ENCODE peak calls at places on chromosomes 5 and 9, in four cellular contexts. V is lung, G is cardiac fibroblast, K is K562. R is an unnamed sample.

GRCh38 chr5:64516216-64516615 is 10.4 kb downstream of the RGS7BP start:
- DNase-seq in V (no peak), G (no peak), K (no peak), R (no peak)

GRCh38 chr5:76787237-76787636 is 31.6 kb upstream of the F2RL1 start:
- DNase-seq in V (no peak), G (peak; percentile 100), K (no peak), R (no peak)

GRCh38 chr5:143108498-143109128 is 294.9 kb downstream of the NR3C1 start:
- DNase-seq in V (peak; percentile 61), G (no peak), K (no peak), R (no peak)

GRCh38 chr5:159724283-159724682 is 192.0 kb upstream of the ADRA1B start:
- DNase-seq in V (no peak), G (no peak), K (no peak), R (no peak)

GRCh38 chr5:139644646-139645494 is 3.3 kb upstream of the CXXC5 start:
- DNase-seq in V (no peak), G (no peak), K (no peak), R (no peak)

GRCh38 chr5:101271416-101271815 is 368.3 kb upstream of the ST8SIA4 start:
- DNase-seq in V (no peak), G (no peak), K (no peak), R (no peak)

GRCh38 chr9:12819436-12820185 is 44.8 kb downstream of the LURAP1L start:
- DNase-seq in V (no peak), G (no peak), K (peak; percentile 11), R (peak; percentile 45)

GRCh38 chr9:82021198-82021597 is 32.6 kb downstream of the SPATA31D1 start:
- DNase-seq in V (no peak), G (peak; percentile 67), K (no peak), R (no peak)

GRCh38 chr5:136525546-136525945 is 160.2 kb upstream of the TRPC7 start:
- DNase-seq in V (no peak), G (no peak), K (no peak), R (no peak)

GRCh38 chr9:28547469-28547981 is 974.2 kb upstream of the C9orf72 start:
- DNase-seq in V (no peak), G (no peak), K (no peak), R (no peak)

GRCh38 chr9:124292696-124293593 is 35.2 kb downstream of the NEK6 start:
- DNase-seq in V (no peak), G (no peak), K (no peak), R (no peak)

GRCh38 chr9:124293712-124294504 is 36.2 kb downstream of the NEK6 start:
- DNase-seq in V (no peak), G (peak; percentile 41), K (no peak), R (no peak)

GRCh38 chr9:124290743-124291554 is 33.2 kb downstream of the NEK6 start:
- DNase-seq in V (no peak), G (no peak), K (no peak), R (peak; percentile 79)

GRCh38 chr9:124290053-124290581 is 32.4 kb downstream of the NEK6 start:
- DNase-seq in V (no peak), G (no peak), K (no peak), R (peak; percentile 74)

GRCh38 chr9:124291801-124292396 is 34.1 kb downstream of the NEK6 start:
- DNase-seq in V (no peak), G (no peak), K (no peak), R (peak; percentile 89)
- TF ChIP-seq CTCF in V (no peak), G (no peak), K (no peak), R (peak; percentile 24)

GRCh38 chr9:123928471-123929176 is 1.3 kb downstream of the DENND1A start:
- DNase-seq in V (no peak), G (peak; percentile 35), K (peak; percentile 54), R (peak; percentile 63)

GRCh38 chr9:123925820-123926219 is 4.1 kb downstream of the DENND1A start:
- DNase-seq in V (no peak), G (no peak), K (no peak), R (no peak)

GRCh38 chr9:123926986-123927385 is 2.9 kb downstream of the DENND1A start:
- DNase-seq in V (no peak), G (no peak), K (no peak), R (no peak)

GRCh38 chr9:123929177-123929869 is 603 bp downstream of the DENND1A start:
- DNase-seq in V (no peak), G (no peak), K (peak; percentile 53), R (peak; percentile 66)

DNA sequence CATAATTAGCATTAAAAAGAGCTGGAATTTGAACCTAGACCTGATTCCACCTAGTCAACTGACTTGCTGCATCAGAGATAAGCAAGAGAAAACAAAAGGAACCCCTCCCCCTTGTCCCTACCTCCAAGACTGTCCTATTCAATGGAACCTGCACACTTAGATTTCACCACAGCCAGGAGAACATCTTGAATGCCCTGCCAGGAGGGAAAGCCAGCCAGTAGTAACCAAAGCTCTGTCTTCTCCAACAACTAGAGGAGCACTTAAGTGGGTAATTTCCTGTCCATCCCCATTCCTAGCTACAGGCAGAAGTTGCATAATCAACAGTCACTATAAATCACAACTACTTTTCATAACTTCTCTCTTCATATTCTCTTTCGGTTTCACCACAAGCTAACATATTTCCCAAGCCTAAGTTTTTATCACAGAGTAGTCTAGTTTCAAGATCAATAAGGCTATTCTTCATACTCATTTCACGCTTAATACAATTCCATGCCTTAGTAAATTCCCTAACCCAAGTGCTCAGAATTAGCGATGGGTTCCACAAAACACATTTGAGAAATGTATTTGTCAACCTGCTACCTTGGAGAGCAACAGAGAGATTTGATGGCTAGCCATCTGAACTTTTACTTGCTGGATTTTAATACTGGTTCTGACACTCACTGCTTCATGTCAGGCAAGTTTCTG is 2.2 kb downstream of the DENND1A start:
- DNase-seq in V (no peak), G (peak; percentile 65), K (peak; percentile 28), R (peak; percentile 59)
- H3K4me3 ChIP-seq in V (no peak overlapping the region), G (no peak overlapping the region), K (peak overlapping the region; percentile 72), R (peak overlapping the region; percentile 91)

DNA sequence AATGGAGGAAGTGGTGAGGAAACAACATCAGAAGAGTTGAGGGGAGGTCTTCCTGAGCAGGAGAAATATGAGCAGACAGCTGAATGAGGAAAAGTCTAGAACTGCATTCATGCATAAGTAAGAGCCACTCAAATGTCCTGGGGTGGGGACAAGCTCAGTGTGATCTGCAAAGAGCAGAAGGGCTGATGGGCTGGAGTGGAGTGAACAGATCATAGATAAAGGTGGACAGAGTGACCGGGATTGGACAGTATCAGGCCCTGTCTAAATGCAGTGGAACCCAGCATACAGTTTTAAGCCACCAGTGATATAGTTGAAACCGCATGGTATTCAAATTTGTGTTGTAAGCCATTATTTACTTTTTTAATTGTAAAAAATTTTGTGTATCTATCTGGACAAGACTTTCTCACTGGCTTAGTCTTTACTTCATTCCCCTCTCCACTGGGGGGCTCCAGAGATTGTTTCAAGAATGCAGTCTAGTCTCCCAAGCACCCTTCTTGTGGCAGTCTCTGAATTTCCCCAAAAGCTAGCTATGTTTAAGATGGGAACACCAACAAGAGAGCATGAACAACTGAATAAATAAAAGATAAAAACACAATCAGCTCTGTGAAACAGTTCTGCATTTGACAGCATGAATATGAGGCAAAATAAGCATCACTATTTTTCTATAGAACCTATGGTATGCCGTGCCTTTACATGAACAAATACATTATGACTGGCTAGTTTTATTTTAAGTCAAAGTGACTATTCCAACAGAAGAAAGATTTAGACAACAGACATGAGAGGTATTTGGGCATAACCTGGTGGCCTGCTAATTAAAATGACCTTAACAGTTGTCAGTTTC is 10.7 kb upstream of the STK32A start:
- DNase-seq in V (peak; percentile 41), G (peak; percentile 76), K (peak; percentile 13), R (peak; percentile 7)
- TF ChIP-seq CTCF in V (peak; percentile 39), G (peak; percentile 70), K (no peak), R (peak; percentile 38)

GRCh38 chr9:121819511-121820231 is 168.2 kb downstream of the DAB2IP start:
- DNase-seq in V (no peak), G (peak; percentile 10), K (no peak), R (no peak)
- H3K4me3 ChIP-seq in V (no peak overlapping the region), G (no peak overlapping the region), K (no peak overlapping the region), R (no peak overlapping the region)

GRCh38 chr5:66680804-66681203 is 84.6 kb downstream of the MAST4 start:
- DNase-seq in V (no peak), G (no peak), K (no peak), R (no peak)
- TF ChIP-seq CTCF in V (no peak), G (peak; percentile 1), K (no peak), R (no peak)

DNA sequence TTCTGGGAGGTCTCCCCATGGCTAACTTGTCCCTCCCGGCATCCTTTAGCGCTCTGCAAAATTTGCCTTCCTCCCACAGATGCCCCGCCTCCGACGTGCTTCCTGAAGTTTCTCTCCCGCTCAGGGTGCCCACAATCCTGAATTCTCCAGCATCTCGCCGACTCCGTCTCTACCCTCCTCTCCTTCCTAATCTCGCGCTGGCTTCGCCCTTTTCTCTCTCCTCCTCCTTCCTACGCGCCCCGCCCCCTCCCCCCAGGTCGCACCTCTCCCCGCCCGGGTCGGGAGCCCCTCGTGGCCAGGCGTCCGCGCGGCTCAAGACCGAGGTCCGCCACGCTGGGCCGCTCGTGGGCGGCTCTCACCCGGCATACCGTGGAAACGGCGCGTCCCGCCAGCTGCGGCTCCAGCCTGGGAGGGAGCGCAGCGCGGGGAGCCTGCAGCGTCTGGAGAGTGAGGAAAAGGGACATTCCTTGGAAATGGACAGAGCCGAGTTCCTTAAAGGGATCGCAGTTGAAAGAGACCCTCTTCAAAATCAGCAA is 4.8 kb upstream of the IRX2 start:
- DNase-seq in V (peak; percentile 79), G (peak; percentile 21), K (no peak), R (no peak)
- H3K4me3 ChIP-seq in V (no peak overlapping the region), G (peak overlapping the region; percentile 19), K (no peak overlapping the region), R (no peak overlapping the region)

GRCh38 chr9:127361561-127361960 is 35.4 kb upstream of the SLC2A8 start:
- DNase-seq in V (no peak), G (no peak), K (peak; percentile 16), R (peak; percentile 42)

GRCh38 chr9:127358770-127359169 is 38.2 kb upstream of the SLC2A8 start:
- DNase-seq in V (no peak), G (no peak), K (no peak), R (no peak)

GRCh38 chr9:127358023-127358535 is 38.9 kb upstream of the SLC2A8 start:
- DNase-seq in V (no peak), G (no peak), K (no peak), R (no peak)

GRCh38 chr9:127360829-127361228 is 36.1 kb upstream of the SLC2A8 start:
- DNase-seq in V (no peak), G (peak; percentile 34), K (peak; percentile 57), R (peak; percentile 11)

GRCh38 chr9:127360205-127360604 is 36.8 kb upstream of the SLC2A8 start:
- DNase-seq in V (no peak), G (no peak), K (peak; percentile 21), R (no peak)
- TF ChIP-seq CTCF in V (no peak), G (peak; percentile 29), K (peak; percentile 46), R (no peak)

GRCh38 chr9:125749287-125749935 is 2.2 kb downstream of the PBX3 start:
- DNase-seq in V (no peak), G (no peak), K (no peak), R (no peak)

GRCh38 chr9:125754096-125754495 is 6.9 kb downstream of the PBX3 start:
- DNase-seq in V (no peak), G (no peak), K (no peak), R (no peak)

GRCh38 chr9:125749951-125750655 is 2.9 kb downstream of the PBX3 start:
- DNase-seq in V (no peak), G (peak; percentile 28), K (no peak), R (no peak)

GRCh38 chr9:125750656-125751035 is 3.5 kb downstream of the PBX3 start:
- DNase-seq in V (no peak), G (peak; percentile 33), K (no peak), R (no peak)

GRCh38 chr9:125752070-125752628 is 5.0 kb downstream of the PBX3 start:
- DNase-seq in V (no peak), G (no peak), K (no peak), R (no peak)
- H3K4me3 ChIP-seq in V (no peak overlapping the region), G (no peak overlapping the region), K (no peak overlapping the region), R (no peak overlapping the region)

R was measured in GM12865.